ENCODE peak calls at places on chromosome 1, in seven cellular contexts. One of them, this sample, is unnamed. For H3K36me3 and H3K4me1, the result is how much of the 10 kb centered on the place peaks cover.

GRCh38 chr1:113391643-113392271 is 1.4 kb downstream of the MAGI3 start:
- DNase-seq in K562: no peak
- DNase-seq in CD8-positive, alpha-beta memory T cell: peak
- DNase-seq in CD4-positive, alpha-beta memory T cell: peak
- DNase-seq in prostate gland: peak
- DNase-seq in adrenal gland: no peak
- DNase-seq in mesendoderm: no peak
- DNase-seq in this sample: no peak

GRCh38 chr1:27127419-27127818 is 27.5 kb downstream of the SLC9A1 start:
- DNase-seq in K562: no peak
- DNase-seq in CD8-positive, alpha-beta memory T cell: no peak
- DNase-seq in CD4-positive, alpha-beta memory T cell: no peak
- DNase-seq in prostate gland: no peak
- DNase-seq in adrenal gland: peak
- DNase-seq in mesendoderm: no peak
- DNase-seq in this sample: no peak

GRCh38 chr1:24069817-24070216 is 42.1 kb downstream of the MYOM3 start:
- DNase-seq in K562: no peak
- DNase-seq in CD8-positive, alpha-beta memory T cell: no peak
- DNase-seq in CD4-positive, alpha-beta memory T cell: no peak
- DNase-seq in prostate gland: no peak
- DNase-seq in adrenal gland: no peak
- DNase-seq in mesendoderm: no peak
- DNase-seq in this sample: no peak

GRCh38 chr1:4261327-4261726 is 361.3 kb upstream of the C1orf174 start:
- DNase-seq in K562: no peak
- DNase-seq in CD8-positive, alpha-beta memory T cell: no peak
- DNase-seq in CD4-positive, alpha-beta memory T cell: no peak
- DNase-seq in prostate gland: no peak
- DNase-seq in adrenal gland: no peak
- DNase-seq in mesendoderm: no peak
- DNase-seq in this sample: no peak

GRCh38 chr1:111099289-111099688 is 40.6 kb downstream of the DRAM2 start:
- DNase-seq in K562: no peak
- DNase-seq in CD8-positive, alpha-beta memory T cell: no peak
- DNase-seq in CD4-positive, alpha-beta memory T cell: no peak
- DNase-seq in prostate gland: no peak
- DNase-seq in adrenal gland: no peak
- DNase-seq in mesendoderm: peak
- DNase-seq in this sample: no peak

GRCh38 chr1:232178191-232178590 is 451.7 kb downstream of the SIPA1L2 start:
- DNase-seq in K562: no peak
- DNase-seq in CD8-positive, alpha-beta memory T cell: no peak
- DNase-seq in CD4-positive, alpha-beta memory T cell: no peak
- DNase-seq in prostate gland: no peak
- DNase-seq in adrenal gland: no peak
- DNase-seq in mesendoderm: no peak
- DNase-seq in this sample: no peak

GRCh38 chr1:172180886-172181285 is 239.6 kb upstream of the C1orf105 start:
- DNase-seq in K562: no peak
- DNase-seq in CD8-positive, alpha-beta memory T cell: peak
- DNase-seq in CD4-positive, alpha-beta memory T cell: peak
- DNase-seq in prostate gland: peak
- DNase-seq in adrenal gland: peak
- DNase-seq in mesendoderm: no peak
- DNase-seq in this sample: no peak

GRCh38 chr1:3500265-3500835 is 45.9 kb downstream of the ARHGEF16 start:
- DNase-seq in K562: peak
- DNase-seq in CD8-positive, alpha-beta memory T cell: no peak
- DNase-seq in CD4-positive, alpha-beta memory T cell: no peak
- DNase-seq in prostate gland: no peak
- DNase-seq in adrenal gland: no peak
- DNase-seq in mesendoderm: no peak
- DNase-seq in this sample: no peak

GRCh38 chr1:236120725-236121153 is 21.6 kb upstream of the GPR137B start:
- DNase-seq in K562: no peak
- DNase-seq in CD8-positive, alpha-beta memory T cell: peak
- DNase-seq in CD4-positive, alpha-beta memory T cell: no peak
- DNase-seq in prostate gland: no peak
- DNase-seq in adrenal gland: no peak
- DNase-seq in mesendoderm: no peak
- DNase-seq in this sample: no peak

GRCh38 chr1:159008744-159009188 is 941 bp upstream of the IFI16 start:
- DNase-seq in K562: no peak
- DNase-seq in CD8-positive, alpha-beta memory T cell: peak
- DNase-seq in CD4-positive, alpha-beta memory T cell: peak
- DNase-seq in prostate gland: no peak
- DNase-seq in adrenal gland: no peak
- DNase-seq in mesendoderm: no peak
- DNase-seq in this sample: no peak

GRCh38 chr1:153466908-153467307 is 6.5 kb upstream of the S100A7 start:
- DNase-seq in K562: no peak
- DNase-seq in CD8-positive, alpha-beta memory T cell: no peak
- DNase-seq in CD4-positive, alpha-beta memory T cell: no peak
- DNase-seq in prostate gland: no peak
- DNase-seq in adrenal gland: no peak
- DNase-seq in mesendoderm: no peak
- DNase-seq in this sample: no peak

GRCh38 chr1:45543599-45544417 is 6.8 kb upstream of the AKR1A1 start:
- DNase-seq in K562: no peak
- DNase-seq in CD8-positive, alpha-beta memory T cell: peak
- DNase-seq in CD4-positive, alpha-beta memory T cell: peak
- DNase-seq in prostate gland: no peak
- DNase-seq in adrenal gland: peak
- DNase-seq in mesendoderm: peak
- DNase-seq in this sample: no peak

GRCh38 chr1:95408506-95409136 is 174.6 kb downstream of the RWDD3 start:
- DNase-seq in K562: no peak
- DNase-seq in CD8-positive, alpha-beta memory T cell: no peak
- DNase-seq in CD4-positive, alpha-beta memory T cell: no peak
- DNase-seq in prostate gland: no peak
- DNase-seq in adrenal gland: no peak
- DNase-seq in mesendoderm: peak
- DNase-seq in this sample: peak

GRCh38 chr1:243447844-243448243 is 192.0 kb downstream of the SDCCAG8 start:
- DNase-seq in K562: no peak
- DNase-seq in CD8-positive, alpha-beta memory T cell: no peak
- DNase-seq in CD4-positive, alpha-beta memory T cell: no peak
- DNase-seq in prostate gland: no peak
- DNase-seq in adrenal gland: no peak
- DNase-seq in mesendoderm: no peak
- DNase-seq in this sample: no peak

GRCh38 chr1:151721788-151722510 is 627 bp downstream of the RIIAD1 start:
- DNase-seq in K562: no peak
- DNase-seq in CD8-positive, alpha-beta memory T cell: no peak
- DNase-seq in CD4-positive, alpha-beta memory T cell: no peak
- DNase-seq in prostate gland: no peak
- DNase-seq in adrenal gland: no peak
- DNase-seq in mesendoderm: no peak
- DNase-seq in this sample: no peak

DNA sequence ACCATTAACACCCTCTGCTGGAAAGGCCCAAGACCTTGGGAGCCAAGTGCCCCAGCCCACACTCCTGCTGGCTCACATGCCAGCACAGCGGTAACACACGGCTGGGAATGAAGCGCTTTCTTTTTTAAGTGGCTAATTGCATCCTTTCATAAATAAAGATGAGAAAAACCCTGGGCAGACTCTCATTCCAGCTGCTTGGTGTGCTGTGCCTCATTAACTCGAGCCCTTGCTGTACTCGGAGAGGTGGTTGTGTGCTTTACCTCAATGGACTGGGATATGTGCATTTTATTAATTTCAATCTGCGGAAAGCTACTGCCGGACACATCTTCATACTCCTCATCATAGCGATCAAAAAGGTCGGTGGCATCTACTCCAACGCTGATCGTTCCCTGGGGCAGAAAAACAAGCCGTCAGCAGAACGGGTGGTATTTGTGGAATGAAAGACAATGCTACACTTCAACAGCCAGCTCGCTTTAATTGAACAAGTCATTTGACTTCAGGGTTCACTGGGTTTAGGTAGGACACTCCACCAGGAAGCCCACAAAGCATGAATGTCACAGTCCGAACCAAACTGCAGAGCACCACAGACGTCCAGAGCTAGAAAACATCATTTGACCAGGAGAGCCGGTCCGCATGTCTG is 29.1 kb downstream of the THAP3 start:
- DNase-seq in K562: no peak
- DNase-seq in CD8-positive, alpha-beta memory T cell: no peak
- DNase-seq in CD4-positive, alpha-beta memory T cell: no peak
- DNase-seq in prostate gland: no peak
- DNase-seq in adrenal gland: no peak
- DNase-seq in mesendoderm: no peak
- DNase-seq in this sample: no peak
- H3K36me3 ChIP-seq in K562: half or more
- H3K36me3 ChIP-seq in CD8-positive, alpha-beta memory T cell: under half
- H3K36me3 ChIP-seq in CD4-positive, alpha-beta memory T cell: under half
- H3K36me3 ChIP-seq in prostate gland: under half
- H3K36me3 ChIP-seq in adrenal gland: under half
- H3K36me3 ChIP-seq in mesendoderm: under half
- H3K36me3 ChIP-seq in this sample: under half

GRCh38 chr1:165726169-165726568 is 27.8 kb upstream of the ALDH9A1 start:
- DNase-seq in K562: no peak
- DNase-seq in CD8-positive, alpha-beta memory T cell: no peak
- DNase-seq in CD4-positive, alpha-beta memory T cell: no peak
- DNase-seq in prostate gland: no peak
- DNase-seq in adrenal gland: no peak
- DNase-seq in mesendoderm: no peak
- DNase-seq in this sample: no peak
- H3K4me3 ChIP-seq in K562: no peak
- H3K4me3 ChIP-seq in CD8-positive, alpha-beta memory T cell: no peak
- H3K4me3 ChIP-seq in CD4-positive, alpha-beta memory T cell: no peak
- H3K4me3 ChIP-seq in prostate gland: no peak
- H3K4me3 ChIP-seq in adrenal gland: no peak
- H3K4me3 ChIP-seq in mesendoderm: no peak
- H3K4me3 ChIP-seq in this sample: no peak

GRCh38 chr1:206960676-206961386 is 9.4 kb downstream of the FCAMR start:
- DNase-seq in K562: peak
- DNase-seq in CD8-positive, alpha-beta memory T cell: no peak
- DNase-seq in CD4-positive, alpha-beta memory T cell: no peak
- DNase-seq in prostate gland: no peak
- DNase-seq in adrenal gland: no peak
- DNase-seq in mesendoderm: no peak
- DNase-seq in this sample: no peak

GRCh38 chr1:206963740-206964139 is 6.5 kb downstream of the FCAMR start:
- DNase-seq in K562: no peak
- DNase-seq in CD8-positive, alpha-beta memory T cell: no peak
- DNase-seq in CD4-positive, alpha-beta memory T cell: no peak
- DNase-seq in prostate gland: no peak
- DNase-seq in adrenal gland: no peak
- DNase-seq in mesendoderm: no peak
- DNase-seq in this sample: no peak

GRCh38 chr1:206963119-206963712 is 7.0 kb downstream of the FCAMR start:
- DNase-seq in K562: no peak
- DNase-seq in CD8-positive, alpha-beta memory T cell: no peak
- DNase-seq in CD4-positive, alpha-beta memory T cell: no peak
- DNase-seq in prostate gland: no peak
- DNase-seq in adrenal gland: no peak
- DNase-seq in mesendoderm: no peak
- DNase-seq in this sample: no peak

GRCh38 chr1:206962269-206962668 is 8.0 kb downstream of the FCAMR start:
- DNase-seq in K562: no peak
- DNase-seq in CD8-positive, alpha-beta memory T cell: no peak
- DNase-seq in CD4-positive, alpha-beta memory T cell: no peak
- DNase-seq in prostate gland: no peak
- DNase-seq in adrenal gland: no peak
- DNase-seq in mesendoderm: no peak
- DNase-seq in this sample: no peak

GRCh38 chr1:206961668-206962067 is 8.6 kb downstream of the FCAMR start:
- DNase-seq in K562: no peak
- DNase-seq in CD8-positive, alpha-beta memory T cell: no peak
- DNase-seq in CD4-positive, alpha-beta memory T cell: no peak
- DNase-seq in prostate gland: no peak
- DNase-seq in adrenal gland: no peak
- DNase-seq in mesendoderm: no peak
- DNase-seq in this sample: no peak
- H3K4me1 ChIP-seq in K562: under half
- H3K4me1 ChIP-seq in CD8-positive, alpha-beta memory T cell: under half
- H3K4me1 ChIP-seq in CD4-positive, alpha-beta memory T cell: under half
- H3K4me1 ChIP-seq in prostate gland: under half
- H3K4me1 ChIP-seq in adrenal gland: under half
- H3K4me1 ChIP-seq in mesendoderm: under half
- H3K4me1 ChIP-seq in this sample: under half

GRCh38 chr1:89529196-89529595 is 4.6 kb downstream of the LRRC8B start:
- DNase-seq in K562: no peak
- DNase-seq in CD8-positive, alpha-beta memory T cell: no peak
- DNase-seq in CD4-positive, alpha-beta memory T cell: no peak
- DNase-seq in prostate gland: no peak
- DNase-seq in adrenal gland: no peak
- DNase-seq in mesendoderm: no peak
- DNase-seq in this sample: no peak
- H3K36me3 ChIP-seq in K562: half or more
- H3K36me3 ChIP-seq in CD8-positive, alpha-beta memory T cell: under half
- H3K36me3 ChIP-seq in CD4-positive, alpha-beta memory T cell: under half
- H3K36me3 ChIP-seq in prostate gland: under half
- H3K36me3 ChIP-seq in adrenal gland: under half
- H3K36me3 ChIP-seq in mesendoderm: under half
- H3K36me3 ChIP-seq in this sample: under half

GRCh38 chr1:38579056-38579455 is 280.5 kb downstream of the RRAGC start:
- DNase-seq in K562: no peak
- DNase-seq in CD8-positive, alpha-beta memory T cell: no peak
- DNase-seq in CD4-positive, alpha-beta memory T cell: no peak
- DNase-seq in prostate gland: no peak
- DNase-seq in adrenal gland: no peak
- DNase-seq in mesendoderm: no peak
- DNase-seq in this sample: no peak
- H3K4me3 ChIP-seq in K562: no peak
- H3K4me3 ChIP-seq in CD8-positive, alpha-beta memory T cell: no peak
- H3K4me3 ChIP-seq in CD4-positive, alpha-beta memory T cell: no peak
- H3K4me3 ChIP-seq in prostate gland: no peak
- H3K4me3 ChIP-seq in adrenal gland: no peak
- H3K4me3 ChIP-seq in mesendoderm: no peak
- H3K4me3 ChIP-seq in this sample: no peak

DNA sequence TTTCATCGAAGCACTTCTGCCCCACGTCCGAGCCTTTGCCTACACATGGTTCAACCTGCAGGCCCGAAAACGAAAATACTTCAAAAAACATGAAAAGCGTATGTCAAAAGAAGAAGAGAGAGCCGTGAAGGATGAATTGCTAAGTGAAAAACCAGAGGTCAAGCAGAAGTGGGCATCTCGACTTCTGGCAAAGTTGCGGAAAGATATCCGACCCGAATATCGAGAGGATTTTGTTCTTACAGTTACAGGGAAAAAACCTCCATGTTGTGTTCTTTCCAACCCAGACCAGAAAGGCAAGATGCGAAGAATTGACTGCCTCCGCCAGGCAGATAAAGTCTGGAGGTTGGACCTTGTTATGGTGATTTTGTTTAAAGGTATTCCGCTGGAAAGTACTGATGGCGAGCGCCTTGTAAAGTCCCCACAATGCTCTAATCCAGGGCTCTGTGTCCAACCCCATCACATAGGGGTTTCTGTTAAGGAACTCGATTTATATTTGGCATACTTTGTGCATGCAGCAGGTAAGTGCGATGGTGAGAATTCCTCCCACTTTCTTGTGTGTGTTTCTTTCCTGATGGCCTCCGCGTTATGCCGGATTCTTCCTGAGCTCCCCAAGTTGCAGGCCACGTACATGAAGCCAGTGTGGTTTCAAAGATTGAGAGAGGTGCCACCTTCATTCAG is 5.9 kb downstream of the NFIA start:
- DNase-seq in K562: no peak
- DNase-seq in CD8-positive, alpha-beta memory T cell: no peak
- DNase-seq in CD4-positive, alpha-beta memory T cell: no peak
- DNase-seq in prostate gland: no peak
- DNase-seq in adrenal gland: no peak
- DNase-seq in mesendoderm: no peak
- DNase-seq in this sample: no peak
- H3K4me1 ChIP-seq in K562: under half
- H3K4me1 ChIP-seq in CD8-positive, alpha-beta memory T cell: under half
- H3K4me1 ChIP-seq in CD4-positive, alpha-beta memory T cell: under half
- H3K4me1 ChIP-seq in prostate gland: under half
- H3K4me1 ChIP-seq in adrenal gland: under half
- H3K4me1 ChIP-seq in mesendoderm: under half
- H3K4me1 ChIP-seq in this sample: under half